ENCODE peak calls at places on chromosome 14, in ten cellular contexts. One of them, this sample, is unnamed.

GRCh38 chr14:56579345-56580316 is at the start of gene TMEM260:
- DNase-seq in NCI-H748 treated with DMSO at 0.1 percent for 48 hours: peak
- DNase-seq in RWPE2: peak
- DNase-seq in GM10248: peak
- DNase-seq in body of pancreas: peak
- DNase-seq in GM23248: peak
- DNase-seq in cardiac fibroblast: peak
- DNase-seq in AG04449: peak
- DNase-seq in mesothelial cell of epicardium: peak
- DNase-seq in GM04504: peak
- DNase-seq in this sample: peak

GRCh38 chr14:47715330-47715729 is 39.9 kb upstream of the MDGA2 start:
- DNase-seq in cardiac fibroblast: peak
- DNase-seq in RWPE2: no peak
- DNase-seq in mesothelial cell of epicardium: no peak
- DNase-seq in NCI-H748 treated with DMSO at 0.1 percent for 48 hours: no peak
- DNase-seq in GM10248: no peak
- DNase-seq in GM23248: peak
- DNase-seq in GM04504: no peak
- DNase-seq in AG04449: no peak
- DNase-seq in body of pancreas: no peak
- DNase-seq in this sample: no peak

GRCh38 chr14:90398315-90398811 is 1.5 kb downstream of the CALM1 start:
- DNase-seq in RWPE2: no peak
- DNase-seq in GM04504: no peak
- DNase-seq in GM23248: peak
- DNase-seq in cardiac fibroblast: no peak
- DNase-seq in body of pancreas: peak
- DNase-seq in GM10248: peak
- DNase-seq in AG04449: no peak
- DNase-seq in mesothelial cell of epicardium: peak
- DNase-seq in NCI-H748 treated with DMSO at 0.1 percent for 48 hours: peak
- DNase-seq in this sample: peak

GRCh38 chr14:96122496-96122895 is 82.1 kb upstream of the BDKRB2 start:
- DNase-seq in GM04504: no peak
- DNase-seq in GM10248: no peak
- DNase-seq in AG04449: no peak
- DNase-seq in NCI-H748 treated with DMSO at 0.1 percent for 48 hours: no peak
- DNase-seq in mesothelial cell of epicardium: no peak
- DNase-seq in body of pancreas: no peak
- DNase-seq in GM23248: peak
- DNase-seq in cardiac fibroblast: peak
- DNase-seq in RWPE2: no peak
- DNase-seq in this sample: no peak

GRCh38 chr14:65502676-65503124 is 90.2 kb downstream of the FUT8 start:
- DNase-seq in GM04504: no peak
- DNase-seq in AG04449: peak
- DNase-seq in NCI-H748 treated with DMSO at 0.1 percent for 48 hours: no peak
- DNase-seq in GM10248: no peak
- DNase-seq in cardiac fibroblast: peak
- DNase-seq in RWPE2: no peak
- DNase-seq in GM23248: peak
- DNase-seq in mesothelial cell of epicardium: no peak
- DNase-seq in body of pancreas: no peak
- DNase-seq in this sample: no peak

GRCh38 chr14:80491131-80491530 is 279.8 kb upstream of the DIO2 start:
- DNase-seq in mesothelial cell of epicardium: no peak
- DNase-seq in cardiac fibroblast: peak
- DNase-seq in NCI-H748 treated with DMSO at 0.1 percent for 48 hours: peak
- DNase-seq in GM10248: no peak
- DNase-seq in RWPE2: no peak
- DNase-seq in GM04504: peak
- DNase-seq in AG04449: no peak
- DNase-seq in GM23248: peak
- DNase-seq in body of pancreas: no peak
- DNase-seq in this sample: no peak

GRCh38 chr14:82879949-82880535 is 1346.4 kb upstream of the SEL1L start:
- DNase-seq in body of pancreas: no peak
- DNase-seq in cardiac fibroblast: no peak
- DNase-seq in GM23248: no peak
- DNase-seq in NCI-H748 treated with DMSO at 0.1 percent for 48 hours: no peak
- DNase-seq in GM04504: no peak
- DNase-seq in GM10248: no peak
- DNase-seq in mesothelial cell of epicardium: no peak
- DNase-seq in AG04449: no peak
- DNase-seq in RWPE2: no peak
- DNase-seq in this sample: no peak

GRCh38 chr14:99055019-99055418 is 217.0 kb downstream of the BCL11B start:
- DNase-seq in body of pancreas: no peak
- DNase-seq in GM04504: no peak
- DNase-seq in cardiac fibroblast: no peak
- DNase-seq in AG04449: no peak
- DNase-seq in GM23248: no peak
- DNase-seq in NCI-H748 treated with DMSO at 0.1 percent for 48 hours: no peak
- DNase-seq in mesothelial cell of epicardium: no peak
- DNase-seq in GM10248: no peak
- DNase-seq in RWPE2: no peak
- DNase-seq in this sample: no peak

GRCh38 chr14:22812744-22813143 is 2.5 kb downstream of the SLC7A7 start:
- DNase-seq in GM04504: no peak
- DNase-seq in NCI-H748 treated with DMSO at 0.1 percent for 48 hours: no peak
- DNase-seq in AG04449: no peak
- DNase-seq in mesothelial cell of epicardium: no peak
- DNase-seq in body of pancreas: no peak
- DNase-seq in cardiac fibroblast: no peak
- DNase-seq in GM10248: no peak
- DNase-seq in RWPE2: no peak
- DNase-seq in GM23248: no peak
- DNase-seq in this sample: no peak

GRCh38 chr14:100673085-100673806 is 53.4 kb upstream of the DLK1 start:
- DNase-seq in mesothelial cell of epicardium: no peak
- DNase-seq in GM04504: no peak
- DNase-seq in NCI-H748 treated with DMSO at 0.1 percent for 48 hours: peak
- DNase-seq in GM10248: no peak
- DNase-seq in GM23248: no peak
- DNase-seq in AG04449: no peak
- DNase-seq in body of pancreas: peak
- DNase-seq in RWPE2: peak
- DNase-seq in cardiac fibroblast: no peak
- DNase-seq in this sample: no peak

GRCh38 chr14:97697772-97698171 is 900.6 kb downstream of the VRK1 start:
- DNase-seq in GM23248: no peak
- DNase-seq in RWPE2: no peak
- DNase-seq in cardiac fibroblast: no peak
- DNase-seq in GM10248: no peak
- DNase-seq in mesothelial cell of epicardium: no peak
- DNase-seq in NCI-H748 treated with DMSO at 0.1 percent for 48 hours: no peak
- DNase-seq in AG04449: no peak
- DNase-seq in GM04504: no peak
- DNase-seq in body of pancreas: no peak
- DNase-seq in this sample: no peak

This sample was measured in sigmoid colon.